ENCODE peak calls at places on chromosomes 6 and 20, in four cellular contexts. O, G, X and I are unnamed samples.

GRCh38 chr6:72969666-72970065 is 255.6 kb downstream of the KHDC1L start:
- DNase-seq in O (no peak), G (no peak), X (no peak), I (no peak)

GRCh38 chr20:1124416-1124815 is 6.0 kb downstream of the PSMF1 start:
- DNase-seq in O (peak; percentile 9), G (no peak), X (no peak), I (no peak)

GRCh38 chr6:70520575-70520974 is 46.2 kb upstream of the SDHAF4 start:
- DNase-seq in O (peak; percentile 18), G (peak; percentile 7), X (peak; percentile 9), I (no peak)

GRCh38 chr20:25284131-25284601 is 36.3 kb downstream of the PYGB start:
- DNase-seq in O (no peak), G (no peak), X (no peak), I (no peak)

GRCh38 chr6:85372915-85373270 is 77.0 kb upstream of the NT5E start:
- DNase-seq in O (no peak), G (no peak), X (no peak), I (no peak)

GRCh38 chr20:54794874-54795273 is 319.5 kb downstream of the DOK5 start:
- DNase-seq in O (no peak), G (no peak), X (no peak), I (no peak)

GRCh38 chr6:113732384-113732966 is 124.7 kb upstream of the MARCKS start:
- DNase-seq in O (peak; percentile 14), G (peak; percentile 21), X (peak; percentile 40), I (peak; percentile 37)

GRCh38 chr20:43583982-43584432 is 6.7 kb upstream of the IFT52 start:
- DNase-seq in O (peak; percentile 97), G (peak; percentile 97), X (no peak), I (peak; percentile 44)

GRCh38 chr20:50330504-50331313 is 140.1 kb downstream of the CEBPB start:
- DNase-seq in O (no peak), G (peak; percentile 86), X (no peak), I (no peak)

GRCh38 chr6:2579241-2579761 is 171.4 kb downstream of the MYLK4 start:
- DNase-seq in O (peak; percentile 46), G (peak; percentile 29), X (peak; percentile 32), I (no peak)

GRCh38 chr6:1607236-1607556 is 2.5 kb upstream of the FOXC1 start:
- DNase-seq in O (no peak), G (no peak), X (no peak), I (no peak)

GRCh38 chr20:14709439-14709838 is 372.0 kb upstream of the FLRT3 start:
- DNase-seq in O (no peak), G (no peak), X (no peak), I (no peak)

GRCh38 chr6:136415351-136416005 is 125.8 kb upstream of the BCLAF1 start:
- DNase-seq in O (peak; percentile 11), G (no peak), X (no peak), I (no peak)

GRCh38 chr6:149483302-149483701 is 1.5 kb downstream of the ZC3H12D start:
- DNase-seq in O (no peak), G (no peak), X (no peak), I (no peak)

GRCh38 chr6:148565321-148565926 is 181.4 kb upstream of the UST start:
- DNase-seq in O (no peak), G (peak; percentile 10), X (no peak), I (no peak)

GRCh38 chr6:94377835-94378234 is 958.5 kb upstream of the EPHA7 start:
- DNase-seq in O (no peak), G (no peak), X (no peak), I (no peak)

GRCh38 chr6:160461641-160462040 is 113.5 kb downstream of the SLC22A3 start:
- DNase-seq in O (peak; percentile 16), G (peak; percentile 32), X (no peak), I (no peak)

GRCh38 chr6:13496508-13497180 is 9.2 kb upstream of the GFOD1 start:
- DNase-seq in O (no peak), G (peak; percentile 27), X (no peak), I (no peak)

GRCh38 chr6:52360028-52360427 is 1.9 kb upstream of the PAQR8 start:
- DNase-seq in O (no peak), G (no peak), X (peak; percentile 52), I (no peak)

GRCh38 chr6:111841822-111842221 is 31.4 kb downstream of the FYN start:
- DNase-seq in O (peak; percentile 76), G (peak; percentile 98), X (no peak), I (peak; percentile 44)

GRCh38 chr20:24470782-24471582 is 1.6 kb downstream of the SYNDIG1 start:
- DNase-seq in O (no peak), G (no peak), X (no peak), I (no peak)

GRCh38 chr20:5797843-5798462 is 47.8 kb downstream of the SHLD1 start:
- DNase-seq in O (no peak), G (no peak), X (no peak), I (no peak)

GRCh38 chr20:34715384-34715783 is 11.2 kb downstream of the TP53INP2 start:
- DNase-seq in O (peak; percentile 4), G (peak; percentile 20), X (no peak), I (no peak)

GRCh38 chr20:34720266-34720665 is 16.1 kb downstream of the TP53INP2 start:
- DNase-seq in O (peak; percentile 26), G (peak; percentile 37), X (no peak), I (no peak)

GRCh38 chr20:34713194-34713943 is 9.2 kb downstream of the TP53INP2 start:
- DNase-seq in O (peak; percentile 100), G (peak; percentile 99), X (peak; percentile 71), I (no peak)

GRCh38 chr20:34717230-34718095 is 13.3 kb downstream of the TP53INP2 start:
- DNase-seq in O (no peak), G (no peak), X (no peak), I (no peak)

DNA sequence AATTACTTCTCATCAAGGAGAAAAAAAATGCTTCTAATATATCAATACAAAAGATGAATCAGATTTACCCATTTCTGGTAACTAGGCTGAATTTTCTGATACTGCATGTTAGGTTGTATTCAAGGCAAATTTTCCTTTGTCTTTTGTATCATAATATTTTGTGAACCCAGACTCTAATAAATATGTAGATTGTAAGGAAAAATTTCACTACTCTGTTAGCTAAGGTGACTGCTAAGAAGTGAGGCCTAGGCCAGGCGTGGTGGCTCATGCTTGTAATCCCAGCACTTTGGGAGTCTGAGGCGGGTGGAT is 12.7 kb downstream of the TP53INP2 start:
- DNase-seq in O (no peak), G (no peak), X (no peak), I (no peak)
- H3K36me3 ChIP-seq in O (peaks cover 20% of the 10 kb centered on the region), G (peaks cover 4% of the 10 kb centered on the region), X (peaks cover 24% of the 10 kb centered on the region), I (no peaks in the 10 kb centered on the region)

GRCh38 chr6:169996652-169997051 is 245.2 kb downstream of the ERMARD start:
- DNase-seq in O (no peak), G (no peak), X (no peak), I (no peak)
- H3K27ac ChIP-seq in O (no peak overlapping the region), G (no peak overlapping the region), X (no peak overlapping the region), I (no peak overlapping the region)

DNA sequence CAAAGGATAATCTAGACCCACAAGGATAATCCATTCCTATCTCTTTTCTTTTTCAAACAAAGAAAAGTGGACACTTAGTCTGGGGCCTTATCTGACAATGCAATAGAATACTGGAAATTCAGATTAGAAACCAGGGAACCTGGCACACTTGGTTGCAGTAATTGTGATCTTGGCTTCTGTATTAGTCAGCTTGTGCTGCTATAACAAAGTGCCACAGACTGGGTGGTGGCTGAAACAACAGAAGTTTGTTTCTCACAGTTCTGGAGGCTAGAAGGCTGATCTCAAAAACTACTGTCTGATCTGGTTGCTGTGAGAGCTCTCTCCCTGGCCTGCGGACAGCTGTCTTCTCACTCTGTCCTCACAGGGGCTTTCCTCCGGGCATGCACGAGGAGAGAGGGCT is 49.4 kb downstream of the SNRNP48 start:
- DNase-seq in O (no peak), G (no peak), X (no peak), I (no peak)
- H3K9ac ChIP-seq in O (no peak overlapping the region), G (no peak overlapping the region), X (no peak overlapping the region), I (no peak overlapping the region)

GRCh38 chr20:47274449-47275108 is 81.9 kb downstream of the ZMYND8 start:
- DNase-seq in O (peak; percentile 97), G (peak; percentile 97), X (no peak), I (no peak)

GRCh38 chr20:47276251-47276650 is 80.2 kb downstream of the ZMYND8 start:
- DNase-seq in O (no peak), G (no peak), X (no peak), I (no peak)

GRCh38 chr20:47275548-47275947 is 81.0 kb downstream of the ZMYND8 start:
- DNase-seq in O (no peak), G (no peak), X (no peak), I (no peak)

GRCh38 chr20:47278907-47279348 is 77.6 kb downstream of the ZMYND8 start:
- DNase-seq in O (peak; percentile 26), G (peak; percentile 69), X (no peak), I (no peak)

DNA sequence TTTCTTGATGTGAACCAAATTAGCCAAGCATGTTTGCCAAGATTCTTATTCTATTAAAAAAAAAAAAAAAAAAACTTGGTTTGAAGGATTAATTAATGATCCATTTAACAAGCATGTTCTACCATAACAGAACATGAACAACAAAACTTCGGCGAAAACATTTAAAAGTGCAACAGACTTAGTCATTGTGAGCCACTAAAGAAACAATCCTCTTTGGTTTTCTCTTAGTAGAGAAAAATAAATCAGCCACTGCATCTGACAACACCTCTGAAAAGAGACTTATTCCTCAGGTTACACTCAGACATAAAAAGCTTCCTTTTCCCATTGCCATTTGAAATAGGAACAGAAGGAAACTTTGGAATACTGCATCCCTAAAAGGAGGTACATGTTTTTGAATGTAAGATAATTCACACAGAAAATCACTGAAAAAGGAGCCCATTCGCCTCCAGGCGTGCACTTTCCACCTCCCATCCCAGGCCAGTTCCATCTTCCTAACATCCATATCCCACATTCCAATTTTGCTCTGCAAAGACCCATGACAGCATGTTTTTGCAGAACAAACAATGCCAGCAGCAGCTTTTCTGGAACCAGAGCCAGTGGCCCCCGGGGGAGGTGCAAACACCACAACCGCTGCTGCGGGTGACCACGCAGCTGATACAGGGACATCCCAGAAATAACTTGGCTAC is 79.5 kb downstream of the ZMYND8 start:
- DNase-seq in O (peak; percentile 84), G (peak; percentile 87), X (no peak), I (peak; percentile 25)
- H3K36me3 ChIP-seq in O (peaks cover 17% of the 10 kb centered on the region), G (peaks cover 13% of the 10 kb centered on the region), X (peaks cover 22% of the 10 kb centered on the region), I (no peaks in the 10 kb centered on the region)

GRCh38 chr6:43396408-43397149 is 27.1 kb upstream of the ZNF318 start:
- DNase-seq in O (no peak), G (no peak), X (no peak), I (no peak)

GRCh38 chr6:43391448-43392031 is 22.1 kb upstream of the ZNF318 start:
- DNase-seq in O (no peak), G (peak; percentile 28), X (peak; percentile 25), I (no peak)

GRCh38 chr6:43395822-43396221 is 26.4 kb upstream of the ZNF318 start:
- DNase-seq in O (no peak), G (no peak), X (peak; percentile 36), I (no peak)

GRCh38 chr6:43394982-43395381 is 25.5 kb upstream of the ZNF318 start:
- DNase-seq in O (no peak), G (no peak), X (no peak), I (no peak)

DNA sequence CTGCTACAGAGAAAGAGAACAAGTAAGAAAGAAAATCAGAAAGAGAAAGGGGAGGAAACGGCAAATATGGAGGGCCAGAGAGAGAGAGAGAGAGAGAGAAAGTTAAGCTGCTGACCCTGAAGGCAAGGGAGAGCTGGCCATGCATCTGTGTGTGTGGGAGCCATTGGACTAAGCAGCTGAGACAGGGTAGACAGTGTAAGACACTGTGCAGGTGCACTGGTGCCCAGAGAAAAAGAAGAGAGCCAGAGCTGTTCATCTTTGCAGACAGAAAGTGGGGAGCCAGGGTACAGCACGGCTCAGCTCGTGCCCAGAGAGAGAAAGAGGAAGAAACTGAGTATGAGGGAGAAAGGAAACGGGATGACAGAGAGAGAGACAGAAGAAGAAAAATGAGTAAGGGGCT is 24.1 kb upstream of the ZNF318 start:
- DNase-seq in O (no peak), G (no peak), X (no peak), I (no peak)
- H3K27ac ChIP-seq in O (no peak overlapping the region), G (no peak overlapping the region), X (no peak overlapping the region), I (no peak overlapping the region)

GRCh38 chr6:166842607-166843006 is 113.7 kb downstream of the RNASET2 start:
- DNase-seq in O (no peak), G (no peak), X (no peak), I (no peak)
- H3K9ac ChIP-seq in O (no peak overlapping the region), G (no peak overlapping the region), X (no peak overlapping the region), I (no peak overlapping the region)